ENCODE peak calls at places on chromosomes 1 and 21, in four cellular contexts. Q is IMR-90, I is A549, H is K562. F is an unnamed sample.
A peak's percentile ranks its signal among the peaks of the same experiment; 100 is the strongest.

GRCh38 chr1:6646499-6647148 is 22.0 kb downstream of the THAP3 start:
- DNase-seq in H (peak; percentile 57), I (peak; percentile 28), Q (peak; percentile 54), F (no peak)

GRCh38 chr1:203373002-203373401 is 22.1 kb upstream of the FMOD start:
- DNase-seq in Q (no peak), I (no peak), H (no peak), F (no peak)

GRCh38 chr21:32733356-32733755 is 5.5 kb upstream of the SYNJ1 start:
- DNase-seq in Q (no peak), I (no peak), H (no peak), F (no peak)

GRCh38 chr1:85201340-85202091 is 700 bp upstream of the SYDE2 start:
- DNase-seq in I (peak; percentile 44), H (peak; percentile 77), Q (peak; percentile 49), F (no peak)

GRCh38 chr1:22825790-22826189 is 115.2 kb downstream of the EPHB2 start:
- DNase-seq in Q (no peak), I (no peak), H (no peak), F (no peak)

GRCh38 chr1:170917373-170917772 is 18.0 kb upstream of the MROH9 start:
- DNase-seq in Q (no peak), I (no peak), H (no peak), F (no peak)

GRCh38 chr1:113860891-113861290 is 10.6 kb downstream of the PTPN22 start:
- DNase-seq in I (no peak), H (no peak), Q (peak; percentile 80), F (no peak)

GRCh38 chr1:206803221-206803730 is 31.0 kb upstream of the IL10 start:
- DNase-seq in I (no peak), H (no peak), Q (no peak), F (peak; percentile 98)

GRCh38 chr1:160400284-160400645 is at the start of gene VANGL2:
- DNase-seq in I (peak; percentile 62), Q (peak; percentile 41), H (peak; percentile 95), F (no peak)

GRCh38 chr1:91712981-91713841 is 172.7 kb downstream of the TGFBR3 start:
- DNase-seq in Q (peak; percentile 78), H (no peak), I (no peak), F (peak; percentile 55)

GRCh38 chr21:44706026-44706705 is 5.2 kb downstream of the TSPEAR start:
- DNase-seq in Q (no peak), I (no peak), H (no peak), F (no peak)

GRCh38 chr1:218852541-218852940 is 321.1 kb upstream of the LYPLAL1 start:
- DNase-seq in Q (no peak), I (no peak), H (no peak), F (no peak)

GRCh38 chr1:20893931-20894330 is 106.8 kb upstream of the HP1BP3 start:
- DNase-seq in I (no peak), H (no peak), Q (no peak), F (no peak)

GRCh38 chr1:230070321-230071208 is 3.5 kb downstream of the GALNT2 start:
- DNase-seq in I (no peak), Q (no peak), H (no peak), F (no peak)

GRCh38 chr1:148318123-148318899 is 164.8 kb downstream of the PPIAL4G start:
- DNase-seq in I (no peak), H (no peak), Q (no peak), F (peak; percentile 27)

GRCh38 chr1:66533804-66534745 is at the start of gene SGIP1:
- DNase-seq in I (no peak), Q (peak; percentile 88), H (peak; percentile 32), F (no peak)

GRCh38 chr1:216723274-216723780 is at the start of gene ESRRG:
- DNase-seq in Q (peak; percentile 17), H (no peak), I (no peak), F (no peak)

GRCh38 chr1:185804608-185805007 is 70.4 kb downstream of the HMCN1 start:
- DNase-seq in Q (no peak), I (no peak), H (no peak), F (no peak)

GRCh38 chr1:241639653-241640148 is 468 bp downstream of the CHML start:
- DNase-seq in Q (no peak), H (peak; percentile 66), I (peak; percentile 65), F (no peak)

GRCh38 chr1:201676061-201676644 is 137.2 kb downstream of the NAV1 start:
- DNase-seq in Q (peak; percentile 39), H (no peak), I (peak; percentile 29), F (no peak)

GRCh38 chr1:41268154-41268770 is 26.2 kb upstream of the SCMH1 start:
- DNase-seq in H (peak; percentile 90), I (peak; percentile 77), Q (peak; percentile 69), F (no peak)

GRCh38 chr1:10917513-10918454 is 94.7 kb upstream of the TARDBP start:
- DNase-seq in I (no peak), H (no peak), Q (no peak), F (no peak)

GRCh38 chr1:181936768-181937581 is 124.5 kb downstream of the ZNF648 start:
- DNase-seq in H (peak; percentile 75), I (peak; percentile 29), Q (no peak), F (peak; percentile 86)

GRCh38 chr1:221165331-221166161 is 286.3 kb downstream of the HLX start:
- DNase-seq in Q (no peak), H (no peak), I (no peak), F (no peak)

GRCh38 chr21:45018131-45019075 is 56.0 kb upstream of the ADARB1 start:
- DNase-seq in H (peak; percentile 80), Q (no peak), I (peak; percentile 8), F (no peak)

GRCh38 chr1:44592208-44593145 is 81.8 kb downstream of the TMEM53 start:
- DNase-seq in H (no peak), I (no peak), Q (no peak), F (no peak)

GRCh38 chr1:94926915-94927404 is at the start of gene CNN3:
- DNase-seq in I (peak; percentile 76), H (peak; percentile 66), Q (peak; percentile 92), F (peak; percentile 4)

GRCh38 chr21:31108969-31109368 is 70.7 kb upstream of the KRTAP19-8 start:
- DNase-seq in H (no peak), Q (peak; percentile 20), I (no peak), F (no peak)

GRCh38 chr1:160853756-160854155 is 8.9 kb downstream of the CD244 start:
- DNase-seq in Q (no peak), I (no peak), H (no peak), F (no peak)

GRCh38 chr1:219340796-219341195 is 167.1 kb downstream of the LYPLAL1 start:
- DNase-seq in Q (peak; percentile 85), H (no peak), I (no peak), F (no peak)

GRCh38 chr1:9235560-9235959 is 986 bp downstream of the H6PD start:
- DNase-seq in Q (no peak), I (no peak), H (no peak), F (no peak)

GRCh38 chr1:27666791-27667254 is 5.2 kb downstream of the IFI6 start:
- DNase-seq in I (no peak), Q (no peak), H (peak; percentile 86), F (no peak)

GRCh38 chr1:66333463-66334232 is 200.3 kb upstream of the SGIP1 start:
- DNase-seq in H (no peak), Q (no peak), I (no peak), F (no peak)

GRCh38 chr21:44714905-44715304 is 3.5 kb upstream of the TSPEAR start:
- DNase-seq in Q (no peak), H (no peak), I (no peak), F (no peak)

GRCh38 chr1:226419284-226419683 is 11.4 kb upstream of the PARP1 start:
- DNase-seq in I (no peak), H (no peak), Q (no peak), F (no peak)

GRCh38 chr1:181726608-181727007 is 243.3 kb downstream of the CACNA1E start:
- DNase-seq in I (no peak), H (no peak), Q (no peak), F (no peak)

GRCh38 chr1:29985376-29985945 is 737.9 kb downstream of the MATN1 start:
- DNase-seq in I (no peak), Q (no peak), H (no peak), F (no peak)

GRCh38 chr1:29984107-29984506 is 739.3 kb downstream of the MATN1 start:
- DNase-seq in H (no peak), Q (no peak), I (no peak), F (no peak)

GRCh38 chr1:29983366-29983765 is 740.0 kb downstream of the MATN1 start:
- DNase-seq in I (no peak), H (no peak), Q (no peak), F (no peak)

GRCh38 chr1:29984544-29985375 is 738.6 kb downstream of the MATN1 start:
- DNase-seq in H (no peak), Q (no peak), I (no peak), F (no peak)

GRCh38 chr1:29981586-29982239 is 741.7 kb downstream of the MATN1 start:
- DNase-seq in Q (no peak), H (no peak), I (no peak), F (no peak)
- TF ChIP-seq ELK1 in Q (no peak), H (no peak), I (no peak), F (no peak)

GRCh38 chr1:32247983-32248889 is 1.2 kb downstream of the FAM167B start:
- DNase-seq in H (peak; percentile 92), I (peak; percentile 72), Q (peak; percentile 52), F (no peak)
- TF ChIP-seq ELK1 in H (no peak), I (no peak), Q (no peak), F (no peak)

GRCh38 chr1:78225153-78225552 is 179.4 kb downstream of the GIPC2 start:
- DNase-seq in H (no peak), I (no peak), Q (peak; percentile 24), F (no peak)

GRCh38 chr1:78229344-78229743 is 183.6 kb downstream of the GIPC2 start:
- DNase-seq in Q (peak; percentile 92), I (no peak), H (no peak), F (no peak)

GRCh38 chr1:78231477-78231876 is 185.7 kb downstream of the GIPC2 start:
- DNase-seq in Q (no peak), H (no peak), I (no peak), F (no peak)

GRCh38 chr1:78226784-78227183 is 181.0 kb downstream of the GIPC2 start:
- DNase-seq in I (no peak), H (no peak), Q (no peak), F (no peak)

GRCh38 chr1:78227705-78228260 is 182.0 kb downstream of the GIPC2 start:
- DNase-seq in H (no peak), I (no peak), Q (peak; percentile 21), F (no peak)
- TF ChIP-seq ELK1 in H (no peak), I (no peak), Q (no peak), F (no peak)

GRCh38 chr1:239909894-239910293 is 181.8 kb upstream of the FMN2 start:
- DNase-seq in Q (peak; percentile 75), I (no peak), H (no peak), F (no peak)

GRCh38 chr1:239912471-239912870 is 179.2 kb upstream of the FMN2 start:
- DNase-seq in I (no peak), Q (peak; percentile 19), H (no peak), F (no peak)

GRCh38 chr1:239913141-239913585 is 178.5 kb upstream of the FMN2 start:
- DNase-seq in H (no peak), Q (no peak), I (no peak), F (no peak)

GRCh38 chr1:239918633-239919032 is 173.1 kb upstream of the FMN2 start:
- DNase-seq in I (no peak), Q (no peak), H (no peak), F (no peak)

DNA sequence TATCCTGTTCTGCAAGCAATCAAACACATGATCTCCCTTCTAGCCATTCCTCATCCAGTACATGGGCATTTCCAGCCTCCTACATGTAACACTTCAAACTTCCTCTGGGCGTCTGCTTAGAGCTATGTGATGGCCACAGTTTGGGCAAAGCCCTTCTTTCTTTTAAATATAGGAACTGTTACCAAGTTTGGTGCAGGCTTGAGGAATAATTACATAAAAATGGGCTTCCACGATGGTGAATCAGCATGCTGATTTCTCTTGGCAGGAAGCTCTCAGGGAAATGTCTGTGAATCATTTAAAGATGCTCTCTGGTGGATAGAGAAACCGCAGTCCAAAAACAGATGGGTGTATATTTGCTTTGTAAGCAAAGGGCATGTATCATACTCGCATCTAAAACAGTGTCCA is 176.9 kb upstream of the FMN2 start:
- DNase-seq in Q (peak; percentile 81), H (no peak), I (peak; percentile 18), F (no peak)
- TF ChIP-seq ELK1 in Q (no peak), H (no peak), I (no peak), F (no peak)